ENCODE peak calls at places on chromosomes 1 and 21, in eight cellular contexts. J is cardiac fibroblast; F is NCI-H774; P is B cell; B is H4; T is GM12891; M is activated CD4-positive, alpha-beta T cell treated with anti-CD3 and anti-CD28 coated beads, Interleukin-2, amount 50 U/mL, for 24 hours; S is activated CD8-positive, alpha-beta memory T cell treated with anti-CD3 and anti-CD28 coated beads, Interleukin-2, amount 50 U/mL, for 4 hours. Q is an unnamed sample.

GRCh38 chr1:94012686-94013330 is 103.6 kb upstream of the GCLM start:
- DNase-seq in J (no peak), F (no peak), P (no peak), B (no peak), T (no peak), M (no peak), S (no peak), Q (no peak)

GRCh38 chr21:41142051-41142795 is 25.7 kb upstream of the BACE2 start:
- DNase-seq in J (peak), F (no peak), P (no peak), B (peak), T (no peak), M (no peak), S (no peak), Q (no peak)

GRCh38 chr1:226104671-226105121 is 42.2 kb downstream of the H3-3A start:
- DNase-seq in J (peak), F (no peak), P (no peak), B (no peak), T (no peak), M (no peak), S (no peak), Q (no peak)

GRCh38 chr1:94001397-94002045 is 92.3 kb upstream of the GCLM start:
- DNase-seq in J (no peak), F (no peak), P (no peak), B (no peak), T (no peak), M (no peak), S (no peak), Q (no peak)

GRCh38 chr21:43995521-43996105 is 16.5 kb upstream of the TRAPPC10 start:
- DNase-seq in J (no peak), F (no peak), P (no peak), B (no peak), T (no peak), M (no peak), S (no peak), Q (no peak)

GRCh38 chr1:37476460-37477197 is 2.2 kb downstream of the ZC3H12A start:
- DNase-seq in J (peak), F (no peak), P (no peak), B (peak), T (no peak), M (no peak), S (peak), Q (peak)

GRCh38 chr1:234921266-234922062 is 207.2 kb downstream of the TOMM20 start:
- DNase-seq in J (peak), F (no peak), P (no peak), B (no peak), T (no peak), M (no peak), S (no peak), Q (no peak)

GRCh38 chr1:52059326-52059725 is 3.2 kb downstream of the BTF3L4 start:
- DNase-seq in J (peak), F (no peak), P (no peak), B (no peak), T (no peak), M (no peak), S (no peak), Q (no peak)

GRCh38 chr1:46673749-46674182 is 2.1 kb downstream of the TEX38 start:
- DNase-seq in J (peak), F (no peak), P (no peak), B (no peak), T (no peak), M (no peak), S (no peak), Q (no peak)

GRCh38 chr1:9529190-9529589 is 10.1 kb upstream of the SLC25A33 start:
- DNase-seq in J (peak), F (no peak), P (no peak), B (peak), T (peak), M (no peak), S (no peak), Q (no peak)

GRCh38 chr1:84159533-84160240 is 15.6 kb downstream of the PRKACB start:
- DNase-seq in J (no peak), F (no peak), P (no peak), B (no peak), T (no peak), M (no peak), S (no peak), Q (no peak)

GRCh38 chr1:234745844-234746797 is 136.1 kb upstream of the IRF2BP2 start:
- DNase-seq in J (peak), F (peak), P (no peak), B (no peak), T (no peak), M (no peak), S (no peak), Q (no peak)